ENCODE peak calls at places on chromosome 6, in ten cellular contexts. J, C, K, P, S, Y, U, F, D and N are unnamed samples.

GRCh38 chr6:98047881-98048280 is 764.9 kb upstream of the MMS22L start:
- DNase-seq in J (no peak), C (no peak), K (no peak), P (no peak), S (no peak), Y (no peak), U (no peak), F (no peak), D (no peak), N (no peak)

GRCh38 chr6:81387163-81387562 is 365.3 kb downstream of the TENT5A start:
- DNase-seq in J (no peak), C (no peak), K (no peak), P (no peak), S (no peak), Y (no peak), U (no peak), F (no peak), D (no peak), N (peak)

GRCh38 chr6:106509420-106510089 is 119.7 kb downstream of the RTN4IP1 start:
- DNase-seq in J (no peak), C (no peak), K (no peak), P (peak), S (peak), Y (no peak), U (no peak), F (no peak), D (no peak), N (no peak)

GRCh38 chr6:121612916-121613315 is 177.5 kb downstream of the GJA1 start:
- DNase-seq in J (no peak), C (no peak), K (no peak), P (no peak), S (no peak), Y (no peak), U (no peak), F (no peak), D (no peak), N (no peak)

GRCh38 chr6:4017847-4018193 is 61.1 kb downstream of the FAM217A start:
- DNase-seq in J (no peak), C (peak), K (peak), P (peak), S (no peak), Y (no peak), U (no peak), F (peak), D (no peak), N (peak)

GRCh38 chr6:3229566-3230274 is 2.3 kb upstream of the TUBB2B start:
- DNase-seq in J (no peak), C (no peak), K (peak), P (no peak), S (no peak), Y (no peak), U (no peak), F (no peak), D (peak), N (no peak)

GRCh38 chr6:16043171-16044142 is 85.4 kb upstream of the MYLIP start:
- DNase-seq in J (no peak), C (no peak), K (no peak), P (no peak), S (no peak), Y (no peak), U (no peak), F (peak), D (no peak), N (no peak)

GRCh38 chr6:39801456-39802251 is 9.5 kb downstream of the DAAM2 start:
- DNase-seq in J (no peak), C (no peak), K (no peak), P (no peak), S (no peak), Y (no peak), U (no peak), F (no peak), D (no peak), N (no peak)